ENCODE peak calls at places on chromosomes 11 and 22, in seven cellular contexts. One of them, this sample, is unnamed.

GRCh38 chr11:86097965-86098364 is 29.1 kb upstream of the PICALM start:
- DNase-seq in activated CD4-positive, CD25-positive, alpha-beta regulatory T cell: no peak
- DNase-seq in NK-92 treated with Interleukin-12 subunit alpha and Interleukin-12 subunit beta, amount 100 ng/mL, for 24 hours: no peak
- DNase-seq in pancreas: no peak
- DNase-seq in left ventricle myocardium inferior: no peak
- DNase-seq in stimulated activated CD4-positive, alpha-beta T cell treated with anti-CD3 and anti-CD28 coated beads, Interleukin-1b, Interleukin-23, amount 100 ng/mL, for 24 hours: no peak
- DNase-seq in non-pigmented ciliary epithelial cell: no peak
- DNase-seq in this sample: no peak

GRCh38 chr11:8192896-8193209 is 24.0 kb upstream of the RIC3 start:
- DNase-seq in activated CD4-positive, CD25-positive, alpha-beta regulatory T cell: no peak
- DNase-seq in stimulated activated CD4-positive, alpha-beta T cell treated with anti-CD3 and anti-CD28 coated beads, Interleukin-1b, Interleukin-23, amount 100 ng/mL, for 24 hours: no peak
- DNase-seq in non-pigmented ciliary epithelial cell: no peak
- DNase-seq in pancreas: no peak
- DNase-seq in left ventricle myocardium inferior: no peak
- DNase-seq in NK-92 treated with Interleukin-12 subunit alpha and Interleukin-12 subunit beta, amount 100 ng/mL, for 24 hours: no peak
- DNase-seq in this sample: no peak

GRCh38 chr11:109971184-109971523 is 122.0 kb upstream of the ZC3H12C start:
- DNase-seq in pancreas: no peak
- DNase-seq in stimulated activated CD4-positive, alpha-beta T cell treated with anti-CD3 and anti-CD28 coated beads, Interleukin-1b, Interleukin-23, amount 100 ng/mL, for 24 hours: no peak
- DNase-seq in NK-92 treated with Interleukin-12 subunit alpha and Interleukin-12 subunit beta, amount 100 ng/mL, for 24 hours: no peak
- DNase-seq in left ventricle myocardium inferior: no peak
- DNase-seq in activated CD4-positive, CD25-positive, alpha-beta regulatory T cell: no peak
- DNase-seq in non-pigmented ciliary epithelial cell: peak
- DNase-seq in this sample: no peak

GRCh38 chr11:17428930-17429329 is 40.5 kb upstream of the KCNJ11 start:
- DNase-seq in stimulated activated CD4-positive, alpha-beta T cell treated with anti-CD3 and anti-CD28 coated beads, Interleukin-1b, Interleukin-23, amount 100 ng/mL, for 24 hours: no peak
- DNase-seq in pancreas: no peak
- DNase-seq in left ventricle myocardium inferior: no peak
- DNase-seq in NK-92 treated with Interleukin-12 subunit alpha and Interleukin-12 subunit beta, amount 100 ng/mL, for 24 hours: no peak
- DNase-seq in non-pigmented ciliary epithelial cell: no peak
- DNase-seq in activated CD4-positive, CD25-positive, alpha-beta regulatory T cell: no peak
- DNase-seq in this sample: no peak

GRCh38 chr11:95154514-95154913 is 64.9 kb downstream of the ENDOD1 start:
- DNase-seq in left ventricle myocardium inferior: no peak
- DNase-seq in non-pigmented ciliary epithelial cell: no peak
- DNase-seq in stimulated activated CD4-positive, alpha-beta T cell treated with anti-CD3 and anti-CD28 coated beads, Interleukin-1b, Interleukin-23, amount 100 ng/mL, for 24 hours: peak
- DNase-seq in activated CD4-positive, CD25-positive, alpha-beta regulatory T cell: peak
- DNase-seq in pancreas: peak
- DNase-seq in NK-92 treated with Interleukin-12 subunit alpha and Interleukin-12 subunit beta, amount 100 ng/mL, for 24 hours: no peak
- DNase-seq in this sample: no peak

GRCh38 chr11:47617417-47617809 is 23.2 kb upstream of the C1QTNF4 start:
- DNase-seq in non-pigmented ciliary epithelial cell: no peak
- DNase-seq in activated CD4-positive, CD25-positive, alpha-beta regulatory T cell: no peak
- DNase-seq in left ventricle myocardium inferior: no peak
- DNase-seq in pancreas: no peak
- DNase-seq in NK-92 treated with Interleukin-12 subunit alpha and Interleukin-12 subunit beta, amount 100 ng/mL, for 24 hours: no peak
- DNase-seq in stimulated activated CD4-positive, alpha-beta T cell treated with anti-CD3 and anti-CD28 coated beads, Interleukin-1b, Interleukin-23, amount 100 ng/mL, for 24 hours: no peak
- DNase-seq in this sample: no peak

GRCh38 chr22:29830585-29830984 is 7.5 kb downstream of the ASCC2 start:
- DNase-seq in pancreas: no peak
- DNase-seq in activated CD4-positive, CD25-positive, alpha-beta regulatory T cell: no peak
- DNase-seq in non-pigmented ciliary epithelial cell: no peak
- DNase-seq in stimulated activated CD4-positive, alpha-beta T cell treated with anti-CD3 and anti-CD28 coated beads, Interleukin-1b, Interleukin-23, amount 100 ng/mL, for 24 hours: no peak
- DNase-seq in left ventricle myocardium inferior: peak
- DNase-seq in NK-92 treated with Interleukin-12 subunit alpha and Interleukin-12 subunit beta, amount 100 ng/mL, for 24 hours: no peak
- DNase-seq in this sample: no peak

GRCh38 chr22:49986325-49986724 is 25.8 kb downstream of the PIM3 start:
- DNase-seq in NK-92 treated with Interleukin-12 subunit alpha and Interleukin-12 subunit beta, amount 100 ng/mL, for 24 hours: no peak
- DNase-seq in left ventricle myocardium inferior: no peak
- DNase-seq in pancreas: no peak
- DNase-seq in stimulated activated CD4-positive, alpha-beta T cell treated with anti-CD3 and anti-CD28 coated beads, Interleukin-1b, Interleukin-23, amount 100 ng/mL, for 24 hours: no peak
- DNase-seq in activated CD4-positive, CD25-positive, alpha-beta regulatory T cell: no peak
- DNase-seq in non-pigmented ciliary epithelial cell: no peak
- DNase-seq in this sample: no peak

GRCh38 chr11:65434667-65435179 is 12.1 kb downstream of the NEAT1 start:
- DNase-seq in left ventricle myocardium inferior: no peak
- DNase-seq in non-pigmented ciliary epithelial cell: no peak
- DNase-seq in activated CD4-positive, CD25-positive, alpha-beta regulatory T cell: no peak
- DNase-seq in pancreas: no peak
- DNase-seq in NK-92 treated with Interleukin-12 subunit alpha and Interleukin-12 subunit beta, amount 100 ng/mL, for 24 hours: no peak
- DNase-seq in stimulated activated CD4-positive, alpha-beta T cell treated with anti-CD3 and anti-CD28 coated beads, Interleukin-1b, Interleukin-23, amount 100 ng/mL, for 24 hours: no peak
- DNase-seq in this sample: no peak

GRCh38 chr11:114847599-114847998 is 169.3 kb downstream of the NXPE2 start:
- DNase-seq in left ventricle myocardium inferior: no peak
- DNase-seq in NK-92 treated with Interleukin-12 subunit alpha and Interleukin-12 subunit beta, amount 100 ng/mL, for 24 hours: no peak
- DNase-seq in non-pigmented ciliary epithelial cell: no peak
- DNase-seq in pancreas: no peak
- DNase-seq in activated CD4-positive, CD25-positive, alpha-beta regulatory T cell: no peak
- DNase-seq in stimulated activated CD4-positive, alpha-beta T cell treated with anti-CD3 and anti-CD28 coated beads, Interleukin-1b, Interleukin-23, amount 100 ng/mL, for 24 hours: no peak
- DNase-seq in this sample: no peak

GRCh38 chr11:96075532-96075959 is 151.6 kb upstream of the MTMR2 start:
- DNase-seq in NK-92 treated with Interleukin-12 subunit alpha and Interleukin-12 subunit beta, amount 100 ng/mL, for 24 hours: no peak
- DNase-seq in stimulated activated CD4-positive, alpha-beta T cell treated with anti-CD3 and anti-CD28 coated beads, Interleukin-1b, Interleukin-23, amount 100 ng/mL, for 24 hours: no peak
- DNase-seq in non-pigmented ciliary epithelial cell: no peak
- DNase-seq in left ventricle myocardium inferior: no peak
- DNase-seq in activated CD4-positive, CD25-positive, alpha-beta regulatory T cell: no peak
- DNase-seq in pancreas: no peak
- DNase-seq in this sample: no peak

GRCh38 chr11:1749020-1749758 is 1.2 kb downstream of the IFITM10 start:
- DNase-seq in stimulated activated CD4-positive, alpha-beta T cell treated with anti-CD3 and anti-CD28 coated beads, Interleukin-1b, Interleukin-23, amount 100 ng/mL, for 24 hours: no peak
- DNase-seq in left ventricle myocardium inferior: no peak
- DNase-seq in NK-92 treated with Interleukin-12 subunit alpha and Interleukin-12 subunit beta, amount 100 ng/mL, for 24 hours: no peak
- DNase-seq in non-pigmented ciliary epithelial cell: no peak
- DNase-seq in pancreas: no peak
- DNase-seq in activated CD4-positive, CD25-positive, alpha-beta regulatory T cell: no peak
- DNase-seq in this sample: no peak

GRCh38 chr22:44497904-44498242 is at the start of gene RTL6:
- DNase-seq in stimulated activated CD4-positive, alpha-beta T cell treated with anti-CD3 and anti-CD28 coated beads, Interleukin-1b, Interleukin-23, amount 100 ng/mL, for 24 hours: no peak
- DNase-seq in non-pigmented ciliary epithelial cell: no peak
- DNase-seq in activated CD4-positive, CD25-positive, alpha-beta regulatory T cell: no peak
- DNase-seq in pancreas: no peak
- DNase-seq in NK-92 treated with Interleukin-12 subunit alpha and Interleukin-12 subunit beta, amount 100 ng/mL, for 24 hours: no peak
- DNase-seq in left ventricle myocardium inferior: no peak
- DNase-seq in this sample: no peak

GRCh38 chr22:49976439-49977175 is 16.0 kb downstream of the PIM3 start:
- DNase-seq in left ventricle myocardium inferior: no peak
- DNase-seq in non-pigmented ciliary epithelial cell: no peak
- DNase-seq in stimulated activated CD4-positive, alpha-beta T cell treated with anti-CD3 and anti-CD28 coated beads, Interleukin-1b, Interleukin-23, amount 100 ng/mL, for 24 hours: no peak
- DNase-seq in NK-92 treated with Interleukin-12 subunit alpha and Interleukin-12 subunit beta, amount 100 ng/mL, for 24 hours: no peak
- DNase-seq in activated CD4-positive, CD25-positive, alpha-beta regulatory T cell: no peak
- DNase-seq in pancreas: no peak
- DNase-seq in this sample: no peak

GRCh38 chr22:29695129-29695926 is 24.5 kb upstream of the CABP7 start:
- DNase-seq in stimulated activated CD4-positive, alpha-beta T cell treated with anti-CD3 and anti-CD28 coated beads, Interleukin-1b, Interleukin-23, amount 100 ng/mL, for 24 hours: no peak
- DNase-seq in activated CD4-positive, CD25-positive, alpha-beta regulatory T cell: no peak
- DNase-seq in pancreas: no peak
- DNase-seq in left ventricle myocardium inferior: no peak
- DNase-seq in NK-92 treated with Interleukin-12 subunit alpha and Interleukin-12 subunit beta, amount 100 ng/mL, for 24 hours: no peak
- DNase-seq in non-pigmented ciliary epithelial cell: no peak
- DNase-seq in this sample: no peak

GRCh38 chr11:13284776-13285588 is 7.4 kb downstream of the BMAL1 start:
- DNase-seq in left ventricle myocardium inferior: no peak
- DNase-seq in NK-92 treated with Interleukin-12 subunit alpha and Interleukin-12 subunit beta, amount 100 ng/mL, for 24 hours: no peak
- DNase-seq in stimulated activated CD4-positive, alpha-beta T cell treated with anti-CD3 and anti-CD28 coated beads, Interleukin-1b, Interleukin-23, amount 100 ng/mL, for 24 hours: no peak
- DNase-seq in non-pigmented ciliary epithelial cell: no peak
- DNase-seq in activated CD4-positive, CD25-positive, alpha-beta regulatory T cell: no peak
- DNase-seq in pancreas: no peak
- DNase-seq in this sample: no peak

GRCh38 chr11:86484795-86485166 is 110.1 kb downstream of the CCDC81 start:
- DNase-seq in NK-92 treated with Interleukin-12 subunit alpha and Interleukin-12 subunit beta, amount 100 ng/mL, for 24 hours: no peak
- DNase-seq in activated CD4-positive, CD25-positive, alpha-beta regulatory T cell: no peak
- DNase-seq in left ventricle myocardium inferior: no peak
- DNase-seq in stimulated activated CD4-positive, alpha-beta T cell treated with anti-CD3 and anti-CD28 coated beads, Interleukin-1b, Interleukin-23, amount 100 ng/mL, for 24 hours: no peak
- DNase-seq in non-pigmented ciliary epithelial cell: no peak
- DNase-seq in pancreas: no peak
- DNase-seq in this sample: no peak

GRCh38 chr11:58222730-58223129 is 6.0 kb downstream of the OR10Q1 start:
- DNase-seq in left ventricle myocardium inferior: no peak
- DNase-seq in stimulated activated CD4-positive, alpha-beta T cell treated with anti-CD3 and anti-CD28 coated beads, Interleukin-1b, Interleukin-23, amount 100 ng/mL, for 24 hours: no peak
- DNase-seq in NK-92 treated with Interleukin-12 subunit alpha and Interleukin-12 subunit beta, amount 100 ng/mL, for 24 hours: no peak
- DNase-seq in non-pigmented ciliary epithelial cell: no peak
- DNase-seq in activated CD4-positive, CD25-positive, alpha-beta regulatory T cell: no peak
- DNase-seq in pancreas: no peak
- DNase-seq in this sample: no peak

GRCh38 chr22:19407649-19408606 is 23.6 kb downstream of the HIRA start:
- DNase-seq in stimulated activated CD4-positive, alpha-beta T cell treated with anti-CD3 and anti-CD28 coated beads, Interleukin-1b, Interleukin-23, amount 100 ng/mL, for 24 hours: no peak
- DNase-seq in activated CD4-positive, CD25-positive, alpha-beta regulatory T cell: no peak
- DNase-seq in pancreas: peak
- DNase-seq in left ventricle myocardium inferior: no peak
- DNase-seq in NK-92 treated with Interleukin-12 subunit alpha and Interleukin-12 subunit beta, amount 100 ng/mL, for 24 hours: no peak
- DNase-seq in non-pigmented ciliary epithelial cell: no peak
- DNase-seq in this sample: no peak

GRCh38 chr11:22476589-22476988 is 138.4 kb downstream of the SLC17A6 start:
- DNase-seq in NK-92 treated with Interleukin-12 subunit alpha and Interleukin-12 subunit beta, amount 100 ng/mL, for 24 hours: no peak
- DNase-seq in pancreas: no peak
- DNase-seq in activated CD4-positive, CD25-positive, alpha-beta regulatory T cell: no peak
- DNase-seq in stimulated activated CD4-positive, alpha-beta T cell treated with anti-CD3 and anti-CD28 coated beads, Interleukin-1b, Interleukin-23, amount 100 ng/mL, for 24 hours: no peak
- DNase-seq in non-pigmented ciliary epithelial cell: no peak
- DNase-seq in left ventricle myocardium inferior: no peak
- DNase-seq in this sample: no peak

GRCh38 chr22:47681766-47682165 is 919.3 kb downstream of the TBC1D22A start:
- DNase-seq in stimulated activated CD4-positive, alpha-beta T cell treated with anti-CD3 and anti-CD28 coated beads, Interleukin-1b, Interleukin-23, amount 100 ng/mL, for 24 hours: no peak
- DNase-seq in non-pigmented ciliary epithelial cell: no peak
- DNase-seq in activated CD4-positive, CD25-positive, alpha-beta regulatory T cell: no peak
- DNase-seq in pancreas: no peak
- DNase-seq in NK-92 treated with Interleukin-12 subunit alpha and Interleukin-12 subunit beta, amount 100 ng/mL, for 24 hours: no peak
- DNase-seq in left ventricle myocardium inferior: no peak
- DNase-seq in this sample: no peak

GRCh38 chr11:30710216-30710615 is 124.1 kb upstream of the MPPED2 start:
- DNase-seq in NK-92 treated with Interleukin-12 subunit alpha and Interleukin-12 subunit beta, amount 100 ng/mL, for 24 hours: no peak
- DNase-seq in non-pigmented ciliary epithelial cell: no peak
- DNase-seq in activated CD4-positive, CD25-positive, alpha-beta regulatory T cell: no peak
- DNase-seq in stimulated activated CD4-positive, alpha-beta T cell treated with anti-CD3 and anti-CD28 coated beads, Interleukin-1b, Interleukin-23, amount 100 ng/mL, for 24 hours: no peak
- DNase-seq in left ventricle myocardium inferior: no peak
- DNase-seq in pancreas: no peak
- DNase-seq in this sample: no peak

GRCh38 chr22:19180740-19181410 is 2.3 kb upstream of the SLC25A1 start:
- DNase-seq in stimulated activated CD4-positive, alpha-beta T cell treated with anti-CD3 and anti-CD28 coated beads, Interleukin-1b, Interleukin-23, amount 100 ng/mL, for 24 hours: no peak
- DNase-seq in activated CD4-positive, CD25-positive, alpha-beta regulatory T cell: no peak
- DNase-seq in left ventricle myocardium inferior: no peak
- DNase-seq in non-pigmented ciliary epithelial cell: no peak
- DNase-seq in NK-92 treated with Interleukin-12 subunit alpha and Interleukin-12 subunit beta, amount 100 ng/mL, for 24 hours: no peak
- DNase-seq in pancreas: no peak
- DNase-seq in this sample: no peak

GRCh38 chr22:23012081-23012622 is 58.2 kb upstream of the GNAZ start:
- DNase-seq in stimulated activated CD4-positive, alpha-beta T cell treated with anti-CD3 and anti-CD28 coated beads, Interleukin-1b, Interleukin-23, amount 100 ng/mL, for 24 hours: no peak
- DNase-seq in left ventricle myocardium inferior: no peak
- DNase-seq in NK-92 treated with Interleukin-12 subunit alpha and Interleukin-12 subunit beta, amount 100 ng/mL, for 24 hours: no peak
- DNase-seq in non-pigmented ciliary epithelial cell: no peak
- DNase-seq in activated CD4-positive, CD25-positive, alpha-beta regulatory T cell: no peak
- DNase-seq in pancreas: no peak
- DNase-seq in this sample: peak

GRCh38 chr11:1478544-1478943 is 8.0 kb downstream of the MOB2 start:
- DNase-seq in non-pigmented ciliary epithelial cell: no peak
- DNase-seq in NK-92 treated with Interleukin-12 subunit alpha and Interleukin-12 subunit beta, amount 100 ng/mL, for 24 hours: no peak
- DNase-seq in pancreas: no peak
- DNase-seq in left ventricle myocardium inferior: peak
- DNase-seq in activated CD4-positive, CD25-positive, alpha-beta regulatory T cell: no peak
- DNase-seq in stimulated activated CD4-positive, alpha-beta T cell treated with anti-CD3 and anti-CD28 coated beads, Interleukin-1b, Interleukin-23, amount 100 ng/mL, for 24 hours: no peak
- DNase-seq in this sample: no peak

GRCh38 chr22:42437488-42438292 is 5.5 kb upstream of the NFAM1 start:
- DNase-seq in non-pigmented ciliary epithelial cell: no peak
- DNase-seq in activated CD4-positive, CD25-positive, alpha-beta regulatory T cell: peak
- DNase-seq in pancreas: peak
- DNase-seq in left ventricle myocardium inferior: peak
- DNase-seq in NK-92 treated with Interleukin-12 subunit alpha and Interleukin-12 subunit beta, amount 100 ng/mL, for 24 hours: peak
- DNase-seq in stimulated activated CD4-positive, alpha-beta T cell treated with anti-CD3 and anti-CD28 coated beads, Interleukin-1b, Interleukin-23, amount 100 ng/mL, for 24 hours: peak
- DNase-seq in this sample: peak

GRCh38 chr11:118437046-118437735 is 899 bp downstream of the KMT2A start:
- DNase-seq in left ventricle myocardium inferior: peak
- DNase-seq in activated CD4-positive, CD25-positive, alpha-beta regulatory T cell: no peak
- DNase-seq in stimulated activated CD4-positive, alpha-beta T cell treated with anti-CD3 and anti-CD28 coated beads, Interleukin-1b, Interleukin-23, amount 100 ng/mL, for 24 hours: no peak
- DNase-seq in NK-92 treated with Interleukin-12 subunit alpha and Interleukin-12 subunit beta, amount 100 ng/mL, for 24 hours: peak
- DNase-seq in pancreas: peak
- DNase-seq in non-pigmented ciliary epithelial cell: no peak
- DNase-seq in this sample: peak

GRCh38 chr11:46599340-46600067 is 5.7 kb upstream of the AMBRA1 start:
- DNase-seq in stimulated activated CD4-positive, alpha-beta T cell treated with anti-CD3 and anti-CD28 coated beads, Interleukin-1b, Interleukin-23, amount 100 ng/mL, for 24 hours: no peak
- DNase-seq in NK-92 treated with Interleukin-12 subunit alpha and Interleukin-12 subunit beta, amount 100 ng/mL, for 24 hours: no peak
- DNase-seq in activated CD4-positive, CD25-positive, alpha-beta regulatory T cell: no peak
- DNase-seq in left ventricle myocardium inferior: no peak
- DNase-seq in pancreas: no peak
- DNase-seq in non-pigmented ciliary epithelial cell: no peak
- DNase-seq in this sample: no peak

GRCh38 chr11:83662494-83662893 is 376.3 kb upstream of the CCDC90B start:
- DNase-seq in non-pigmented ciliary epithelial cell: no peak
- DNase-seq in left ventricle myocardium inferior: no peak
- DNase-seq in stimulated activated CD4-positive, alpha-beta T cell treated with anti-CD3 and anti-CD28 coated beads, Interleukin-1b, Interleukin-23, amount 100 ng/mL, for 24 hours: no peak
- DNase-seq in activated CD4-positive, CD25-positive, alpha-beta regulatory T cell: no peak
- DNase-seq in NK-92 treated with Interleukin-12 subunit alpha and Interleukin-12 subunit beta, amount 100 ng/mL, for 24 hours: no peak
- DNase-seq in pancreas: no peak
- DNase-seq in this sample: no peak

GRCh38 chr11:6892400-6892799 is at the start of gene OR2D2:
- DNase-seq in left ventricle myocardium inferior: no peak
- DNase-seq in stimulated activated CD4-positive, alpha-beta T cell treated with anti-CD3 and anti-CD28 coated beads, Interleukin-1b, Interleukin-23, amount 100 ng/mL, for 24 hours: no peak
- DNase-seq in non-pigmented ciliary epithelial cell: no peak
- DNase-seq in NK-92 treated with Interleukin-12 subunit alpha and Interleukin-12 subunit beta, amount 100 ng/mL, for 24 hours: no peak
- DNase-seq in pancreas: no peak
- DNase-seq in activated CD4-positive, CD25-positive, alpha-beta regulatory T cell: no peak
- DNase-seq in this sample: no peak

GRCh38 chr11:118138839-118139420 is 13.7 kb downstream of the SCN4B start:
- DNase-seq in non-pigmented ciliary epithelial cell: no peak
- DNase-seq in NK-92 treated with Interleukin-12 subunit alpha and Interleukin-12 subunit beta, amount 100 ng/mL, for 24 hours: no peak
- DNase-seq in left ventricle myocardium inferior: no peak
- DNase-seq in stimulated activated CD4-positive, alpha-beta T cell treated with anti-CD3 and anti-CD28 coated beads, Interleukin-1b, Interleukin-23, amount 100 ng/mL, for 24 hours: no peak
- DNase-seq in pancreas: no peak
- DNase-seq in activated CD4-positive, CD25-positive, alpha-beta regulatory T cell: no peak
- DNase-seq in this sample: no peak

GRCh38 chr11:23278121-23278520 is 417.8 kb upstream of the CCDC179 start:
- DNase-seq in pancreas: no peak
- DNase-seq in non-pigmented ciliary epithelial cell: peak
- DNase-seq in activated CD4-positive, CD25-positive, alpha-beta regulatory T cell: no peak
- DNase-seq in left ventricle myocardium inferior: no peak
- DNase-seq in stimulated activated CD4-positive, alpha-beta T cell treated with anti-CD3 and anti-CD28 coated beads, Interleukin-1b, Interleukin-23, amount 100 ng/mL, for 24 hours: no peak
- DNase-seq in NK-92 treated with Interleukin-12 subunit alpha and Interleukin-12 subunit beta, amount 100 ng/mL, for 24 hours: no peak
- DNase-seq in this sample: no peak

GRCh38 chr22:43151251-43152000 is at the start of gene TSPO:
- DNase-seq in non-pigmented ciliary epithelial cell: no peak
- DNase-seq in NK-92 treated with Interleukin-12 subunit alpha and Interleukin-12 subunit beta, amount 100 ng/mL, for 24 hours: no peak
- DNase-seq in left ventricle myocardium inferior: peak
- DNase-seq in pancreas: peak
- DNase-seq in stimulated activated CD4-positive, alpha-beta T cell treated with anti-CD3 and anti-CD28 coated beads, Interleukin-1b, Interleukin-23, amount 100 ng/mL, for 24 hours: peak
- DNase-seq in activated CD4-positive, CD25-positive, alpha-beta regulatory T cell: peak
- DNase-seq in this sample: no peak

GRCh38 chr11:34417203-34417602 is 21.5 kb upstream of the CAT start:
- DNase-seq in NK-92 treated with Interleukin-12 subunit alpha and Interleukin-12 subunit beta, amount 100 ng/mL, for 24 hours: no peak
- DNase-seq in left ventricle myocardium inferior: no peak
- DNase-seq in activated CD4-positive, CD25-positive, alpha-beta regulatory T cell: no peak
- DNase-seq in non-pigmented ciliary epithelial cell: no peak
- DNase-seq in pancreas: no peak
- DNase-seq in stimulated activated CD4-positive, alpha-beta T cell treated with anti-CD3 and anti-CD28 coated beads, Interleukin-1b, Interleukin-23, amount 100 ng/mL, for 24 hours: no peak
- DNase-seq in this sample: no peak

GRCh38 chr11:73528013-73528412 is 69.9 kb downstream of the FAM168A start:
- DNase-seq in left ventricle myocardium inferior: no peak
- DNase-seq in pancreas: no peak
- DNase-seq in non-pigmented ciliary epithelial cell: no peak
- DNase-seq in activated CD4-positive, CD25-positive, alpha-beta regulatory T cell: no peak
- DNase-seq in stimulated activated CD4-positive, alpha-beta T cell treated with anti-CD3 and anti-CD28 coated beads, Interleukin-1b, Interleukin-23, amount 100 ng/mL, for 24 hours: no peak
- DNase-seq in NK-92 treated with Interleukin-12 subunit alpha and Interleukin-12 subunit beta, amount 100 ng/mL, for 24 hours: no peak
- DNase-seq in this sample: no peak

GRCh38 chr11:68525930-68526329 is 65.4 kb downstream of the PPP6R3 start:
- DNase-seq in NK-92 treated with Interleukin-12 subunit alpha and Interleukin-12 subunit beta, amount 100 ng/mL, for 24 hours: no peak
- DNase-seq in stimulated activated CD4-positive, alpha-beta T cell treated with anti-CD3 and anti-CD28 coated beads, Interleukin-1b, Interleukin-23, amount 100 ng/mL, for 24 hours: no peak
- DNase-seq in activated CD4-positive, CD25-positive, alpha-beta regulatory T cell: no peak
- DNase-seq in non-pigmented ciliary epithelial cell: peak
- DNase-seq in left ventricle myocardium inferior: no peak
- DNase-seq in pancreas: no peak
- DNase-seq in this sample: no peak

GRCh38 chr22:23675502-23676415 is 15.1 kb upstream of the RGL4 start:
- DNase-seq in left ventricle myocardium inferior: no peak
- DNase-seq in pancreas: peak
- DNase-seq in activated CD4-positive, CD25-positive, alpha-beta regulatory T cell: no peak
- DNase-seq in non-pigmented ciliary epithelial cell: no peak
- DNase-seq in stimulated activated CD4-positive, alpha-beta T cell treated with anti-CD3 and anti-CD28 coated beads, Interleukin-1b, Interleukin-23, amount 100 ng/mL, for 24 hours: no peak
- DNase-seq in NK-92 treated with Interleukin-12 subunit alpha and Interleukin-12 subunit beta, amount 100 ng/mL, for 24 hours: no peak
- DNase-seq in this sample: no peak

GRCh38 chr11:119107538-119108150 is 500 bp downstream of the C2CD2L start:
- DNase-seq in non-pigmented ciliary epithelial cell: no peak
- DNase-seq in pancreas: no peak
- DNase-seq in NK-92 treated with Interleukin-12 subunit alpha and Interleukin-12 subunit beta, amount 100 ng/mL, for 24 hours: no peak
- DNase-seq in left ventricle myocardium inferior: no peak
- DNase-seq in stimulated activated CD4-positive, alpha-beta T cell treated with anti-CD3 and anti-CD28 coated beads, Interleukin-1b, Interleukin-23, amount 100 ng/mL, for 24 hours: no peak
- DNase-seq in activated CD4-positive, CD25-positive, alpha-beta regulatory T cell: no peak
- DNase-seq in this sample: no peak